ENCODE peak calls at places on chromosomes 13 and 19, in eight cellular contexts. One of them, this sample, is unnamed. For H3K9me2, the result is how much of the 10 kb centered on the place peaks cover.

GRCh38 chr19:45444318-45445041 is 20.8 kb upstream of the ERCC1 start:
- DNase-seq in GM23338: peak
- DNase-seq in PC-9: peak
- DNase-seq in HCT116: no peak
- DNase-seq in GM23248: peak
- DNase-seq in MM.1S: peak
- DNase-seq in Karpas-422: peak
- DNase-seq in SK-N-SH: peak
- DNase-seq in this sample: peak

GRCh38 chr13:104987621-104988020 is 1547.8 kb downstream of the EFNB2 start:
- DNase-seq in SK-N-SH: no peak
- DNase-seq in PC-9: no peak
- DNase-seq in GM23338: no peak
- DNase-seq in MM.1S: no peak
- DNase-seq in GM23248: no peak
- DNase-seq in Karpas-422: no peak
- DNase-seq in HCT116: no peak
- DNase-seq in this sample: no peak

GRCh38 chr19:46355991-46356669 is 9.2 kb downstream of the PPP5C start:
- DNase-seq in PC-9: no peak
- DNase-seq in GM23248: no peak
- DNase-seq in Karpas-422: no peak
- DNase-seq in GM23338: no peak
- DNase-seq in HCT116: no peak
- DNase-seq in MM.1S: no peak
- DNase-seq in SK-N-SH: no peak
- DNase-seq in this sample: no peak

GRCh38 chr13:40780822-40781401 is 8.5 kb upstream of the SLC25A15 start:
- DNase-seq in GM23338: peak
- DNase-seq in MM.1S: no peak
- DNase-seq in Karpas-422: peak
- DNase-seq in HCT116: peak
- DNase-seq in PC-9: no peak
- DNase-seq in SK-N-SH: peak
- DNase-seq in GM23248: peak
- DNase-seq in this sample: peak

GRCh38 chr13:52924241-52925148 is 76.1 kb upstream of the PCDH8 start:
- DNase-seq in GM23248: no peak
- DNase-seq in MM.1S: no peak
- DNase-seq in SK-N-SH: peak
- DNase-seq in HCT116: no peak
- DNase-seq in PC-9: no peak
- DNase-seq in Karpas-422: no peak
- DNase-seq in GM23338: no peak
- DNase-seq in this sample: no peak

GRCh38 chr13:104106705-104107393 is 1040.6 kb upstream of the SLC10A2 start:
- DNase-seq in PC-9: peak
- DNase-seq in GM23248: no peak
- DNase-seq in MM.1S: no peak
- DNase-seq in Karpas-422: no peak
- DNase-seq in HCT116: no peak
- DNase-seq in GM23338: peak
- DNase-seq in SK-N-SH: no peak
- DNase-seq in this sample: no peak

GRCh38 chr13:35926859-35927530 is 204.2 kb downstream of the DCLK1 start:
- DNase-seq in GM23248: peak
- DNase-seq in SK-N-SH: no peak
- DNase-seq in GM23338: no peak
- DNase-seq in Karpas-422: no peak
- DNase-seq in HCT116: no peak
- DNase-seq in MM.1S: no peak
- DNase-seq in PC-9: no peak
- DNase-seq in this sample: no peak

GRCh38 chr19:42281175-42282035 is 12.4 kb downstream of the CIC start:
- DNase-seq in MM.1S: no peak
- DNase-seq in GM23338: peak
- DNase-seq in PC-9: peak
- DNase-seq in HCT116: no peak
- DNase-seq in SK-N-SH: no peak
- DNase-seq in Karpas-422: peak
- DNase-seq in GM23248: peak
- DNase-seq in this sample: peak

GRCh38 chr13:47216176-47216822 is 319.4 kb upstream of the HTR2A start:
- DNase-seq in SK-N-SH: no peak
- DNase-seq in HCT116: no peak
- DNase-seq in Karpas-422: no peak
- DNase-seq in GM23248: peak
- DNase-seq in PC-9: no peak
- DNase-seq in MM.1S: peak
- DNase-seq in GM23338: no peak
- DNase-seq in this sample: no peak

GRCh38 chr13:110405597-110406450 is 98.7 kb downstream of the COL4A2 start:
- DNase-seq in SK-N-SH: no peak
- DNase-seq in HCT116: no peak
- DNase-seq in Karpas-422: no peak
- DNase-seq in GM23248: peak
- DNase-seq in PC-9: no peak
- DNase-seq in MM.1S: no peak
- DNase-seq in GM23338: no peak
- DNase-seq in this sample: no peak

GRCh38 chr19:16040642-16041041 is 35.7 kb upstream of the TPM4 start:
- DNase-seq in GM23338: no peak
- DNase-seq in Karpas-422: no peak
- DNase-seq in SK-N-SH: no peak
- DNase-seq in GM23248: peak
- DNase-seq in PC-9: no peak
- DNase-seq in MM.1S: no peak
- DNase-seq in HCT116: no peak
- DNase-seq in this sample: no peak

GRCh38 chr19:48203794-48204628 is 33.5 kb downstream of the ZSWIM9 start:
- DNase-seq in GM23248: peak
- DNase-seq in MM.1S: peak
- DNase-seq in SK-N-SH: peak
- DNase-seq in GM23338: peak
- DNase-seq in PC-9: peak
- DNase-seq in Karpas-422: peak
- DNase-seq in HCT116: peak
- DNase-seq in this sample: peak

GRCh38 chr13:79776538-79776937 is 295.6 kb downstream of the NDFIP2 start:
- DNase-seq in Karpas-422: no peak
- DNase-seq in GM23338: no peak
- DNase-seq in MM.1S: no peak
- DNase-seq in PC-9: no peak
- DNase-seq in HCT116: no peak
- DNase-seq in GM23248: peak
- DNase-seq in SK-N-SH: no peak
- DNase-seq in this sample: no peak

GRCh38 chr13:20125129-20125782 is 35.6 kb downstream of the GJA3 start:
- DNase-seq in HCT116: no peak
- DNase-seq in MM.1S: no peak
- DNase-seq in GM23248: peak
- DNase-seq in SK-N-SH: no peak
- DNase-seq in Karpas-422: no peak
- DNase-seq in PC-9: no peak
- DNase-seq in GM23338: no peak
- DNase-seq in this sample: no peak

GRCh38 chr13:101512650-101513049 is 60.2 kb downstream of the ITGBL1 start:
- DNase-seq in MM.1S: no peak
- DNase-seq in SK-N-SH: no peak
- DNase-seq in GM23338: no peak
- DNase-seq in HCT116: no peak
- DNase-seq in GM23248: peak
- DNase-seq in PC-9: no peak
- DNase-seq in Karpas-422: no peak
- DNase-seq in this sample: no peak

GRCh38 chr13:101515504-101515903 is 63.0 kb downstream of the ITGBL1 start:
- DNase-seq in GM23338: no peak
- DNase-seq in GM23248: no peak
- DNase-seq in PC-9: no peak
- DNase-seq in HCT116: no peak
- DNase-seq in SK-N-SH: no peak
- DNase-seq in MM.1S: peak
- DNase-seq in Karpas-422: no peak
- DNase-seq in this sample: no peak

GRCh38 chr13:101514695-101515275 is 62.3 kb downstream of the ITGBL1 start:
- DNase-seq in MM.1S: peak
- DNase-seq in PC-9: peak
- DNase-seq in GM23338: peak
- DNase-seq in SK-N-SH: peak
- DNase-seq in HCT116: peak
- DNase-seq in GM23248: peak
- DNase-seq in Karpas-422: peak
- DNase-seq in this sample: peak

GRCh38 chr13:101514100-101514499 is 61.6 kb downstream of the ITGBL1 start:
- DNase-seq in HCT116: no peak
- DNase-seq in Karpas-422: no peak
- DNase-seq in SK-N-SH: no peak
- DNase-seq in GM23338: no peak
- DNase-seq in MM.1S: no peak
- DNase-seq in GM23248: peak
- DNase-seq in PC-9: no peak
- DNase-seq in this sample: no peak

GRCh38 chr13:101516262-101516661 is 63.8 kb downstream of the ITGBL1 start:
- DNase-seq in HCT116: no peak
- DNase-seq in Karpas-422: no peak
- DNase-seq in GM23338: no peak
- DNase-seq in MM.1S: no peak
- DNase-seq in SK-N-SH: no peak
- DNase-seq in GM23248: peak
- DNase-seq in PC-9: no peak
- DNase-seq in this sample: no peak
- H3K4me3 ChIP-seq in HCT116: no peak
- H3K4me3 ChIP-seq in Karpas-422: no peak
- H3K4me3 ChIP-seq in GM23338: no peak
- H3K4me3 ChIP-seq in MM.1S: no peak
- H3K4me3 ChIP-seq in SK-N-SH: peak
- H3K4me3 ChIP-seq in GM23248: no peak
- H3K4me3 ChIP-seq in PC-9: no peak
- H3K4me3 ChIP-seq in this sample: no peak

DNA sequence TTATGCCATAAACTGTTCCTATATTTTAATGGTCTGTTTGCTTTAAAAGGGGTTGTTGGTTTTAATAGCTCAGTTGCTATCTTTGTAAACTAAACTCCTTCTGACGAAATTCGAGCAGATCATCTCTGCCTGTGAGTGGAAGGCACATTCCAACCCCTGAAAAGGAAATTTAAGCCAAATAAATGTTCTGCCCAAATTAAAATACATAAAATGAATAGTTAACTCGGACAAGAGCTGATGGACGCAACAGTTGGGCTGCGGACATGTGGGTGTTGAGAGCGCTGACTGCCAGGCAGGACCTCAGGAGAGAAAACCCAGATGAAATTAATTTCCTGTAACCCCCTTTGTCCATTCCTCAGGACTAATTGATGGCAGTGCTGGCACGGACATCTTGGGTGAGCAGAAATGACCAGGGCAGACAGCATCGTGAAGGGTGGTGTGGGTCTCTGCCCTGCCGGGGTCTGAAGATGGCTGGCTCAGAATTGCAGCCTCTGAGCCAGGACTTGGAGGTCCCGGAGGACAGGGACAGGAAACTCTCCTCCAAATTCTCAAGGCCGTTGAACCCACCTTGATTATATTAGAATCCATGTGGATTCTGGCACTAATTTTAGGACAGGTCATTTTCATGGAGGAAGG is 86.4 kb downstream of the TSHZ3 start:
- DNase-seq in MM.1S: no peak
- DNase-seq in PC-9: no peak
- DNase-seq in SK-N-SH: peak
- DNase-seq in GM23338: no peak
- DNase-seq in HCT116: no peak
- DNase-seq in GM23248: no peak
- DNase-seq in Karpas-422: no peak
- DNase-seq in this sample: no peak
- H3K9me2 ChIP-seq in MM.1S: under half
- H3K9me2 ChIP-seq in PC-9: under half
- H3K9me2 ChIP-seq in SK-N-SH: under half
- H3K9me2 ChIP-seq in GM23338: under half
- H3K9me2 ChIP-seq in HCT116: under half
- H3K9me2 ChIP-seq in GM23248: under half
- H3K9me2 ChIP-seq in Karpas-422: under half
- H3K9me2 ChIP-seq in this sample: under half

GRCh38 chr19:17777840-17778620 is 16.9 kb upstream of the B3GNT3 start:
- DNase-seq in HCT116: peak
- DNase-seq in SK-N-SH: peak
- DNase-seq in PC-9: peak
- DNase-seq in MM.1S: no peak
- DNase-seq in Karpas-422: peak
- DNase-seq in GM23338: peak
- DNase-seq in GM23248: peak
- DNase-seq in this sample: peak
- H2AFZ ChIP-seq in HCT116: no peak
- H2AFZ ChIP-seq in SK-N-SH: no peak
- H2AFZ ChIP-seq in PC-9: peak
- H2AFZ ChIP-seq in MM.1S: no peak
- H2AFZ ChIP-seq in Karpas-422: no peak
- H2AFZ ChIP-seq in GM23338: peak
- H2AFZ ChIP-seq in GM23248: peak
- H2AFZ ChIP-seq in this sample: no peak

GRCh38 chr13:109271555-109271954 is 514.8 kb downstream of the IRS2 start:
- DNase-seq in MM.1S: no peak
- DNase-seq in GM23248: no peak
- DNase-seq in Karpas-422: no peak
- DNase-seq in HCT116: no peak
- DNase-seq in GM23338: no peak
- DNase-seq in PC-9: no peak
- DNase-seq in SK-N-SH: no peak
- DNase-seq in this sample: no peak

GRCh38 chr13:109272595-109273325 is 513.6 kb downstream of the IRS2 start:
- DNase-seq in HCT116: no peak
- DNase-seq in GM23248: peak
- DNase-seq in MM.1S: no peak
- DNase-seq in GM23338: no peak
- DNase-seq in PC-9: no peak
- DNase-seq in SK-N-SH: no peak
- DNase-seq in Karpas-422: no peak
- DNase-seq in this sample: no peak

GRCh38 chr13:109271991-109272454 is 514.4 kb downstream of the IRS2 start:
- DNase-seq in MM.1S: no peak
- DNase-seq in HCT116: peak
- DNase-seq in PC-9: peak
- DNase-seq in GM23248: peak
- DNase-seq in GM23338: no peak
- DNase-seq in SK-N-SH: no peak
- DNase-seq in Karpas-422: peak
- DNase-seq in this sample: peak

GRCh38 chr13:109273326-109273751 is 513.0 kb downstream of the IRS2 start:
- DNase-seq in PC-9: no peak
- DNase-seq in SK-N-SH: no peak
- DNase-seq in GM23338: no peak
- DNase-seq in MM.1S: no peak
- DNase-seq in GM23248: peak
- DNase-seq in Karpas-422: peak
- DNase-seq in HCT116: no peak
- DNase-seq in this sample: no peak

DNA sequence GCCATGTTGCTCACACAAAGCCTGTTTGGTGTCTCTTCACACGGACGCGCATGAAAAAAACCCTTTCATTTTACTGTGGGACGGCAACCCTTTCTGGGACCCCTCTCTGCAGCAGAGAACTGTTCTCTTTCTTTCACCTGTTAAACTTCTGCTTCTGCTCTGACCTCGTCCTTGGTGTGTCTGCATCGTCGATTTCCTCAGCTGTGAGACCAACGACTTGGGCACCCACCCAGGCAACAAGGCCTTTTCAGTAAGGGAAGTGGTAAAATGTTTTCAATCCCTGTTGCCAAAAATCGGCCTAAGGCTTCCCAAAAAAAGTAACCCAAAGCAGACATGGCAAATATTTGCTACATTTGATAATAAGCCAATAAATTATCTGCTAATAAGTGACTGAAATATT is 515.3 kb downstream of the IRS2 start:
- DNase-seq in GM23248: no peak
- DNase-seq in MM.1S: no peak
- DNase-seq in SK-N-SH: no peak
- DNase-seq in HCT116: no peak
- DNase-seq in Karpas-422: no peak
- DNase-seq in GM23338: no peak
- DNase-seq in PC-9: no peak
- DNase-seq in this sample: no peak
- H3K4me3 ChIP-seq in GM23248: peak
- H3K4me3 ChIP-seq in MM.1S: no peak
- H3K4me3 ChIP-seq in SK-N-SH: no peak
- H3K4me3 ChIP-seq in HCT116: peak
- H3K4me3 ChIP-seq in Karpas-422: no peak
- H3K4me3 ChIP-seq in GM23338: no peak
- H3K4me3 ChIP-seq in PC-9: peak
- H3K4me3 ChIP-seq in this sample: no peak